ENCODE peak calls at places on chromosomes 3 and 15, in four cellular contexts. One of them, this sample, is unnamed.

GRCh38 chr3:127456471-127457093 is 134.0 kb downstream of the TPRA1 start:
- DNase-seq in A549: no peak
- DNase-seq in endothelial cell: peak; percentile 18
- DNase-seq in NCI-H146: peak; percentile 51
- DNase-seq in this sample: peak; percentile 50

GRCh38 chr3:48966876-48967361 is 23.1 kb upstream of the P4HTM start:
- DNase-seq in endothelial cell: no peak
- DNase-seq in NCI-H146: no peak
- DNase-seq in A549: no peak
- DNase-seq in this sample: no peak

GRCh38 chr3:120497813-120498212 is 47.0 kb upstream of the FSTL1 start:
- DNase-seq in endothelial cell: no peak
- DNase-seq in NCI-H146: no peak
- DNase-seq in A549: no peak
- DNase-seq in this sample: no peak

GRCh38 chr3:149473314-149473990 is 1.0 kb upstream of the TM4SF4 start:
- DNase-seq in endothelial cell: no peak
- DNase-seq in A549: peak; percentile 97
- DNase-seq in NCI-H146: no peak
- DNase-seq in this sample: peak; percentile 34

GRCh38 chr3:139134678-139135372 is 90.1 kb upstream of the PRR23C start:
- DNase-seq in endothelial cell: no peak
- DNase-seq in A549: no peak
- DNase-seq in NCI-H146: no peak
- DNase-seq in this sample: no peak

GRCh38 chr3:142088522-142088921 is 60.8 kb downstream of the TFDP2 start:
- DNase-seq in A549: peak; percentile 21
- DNase-seq in NCI-H146: no peak
- DNase-seq in endothelial cell: no peak
- DNase-seq in this sample: no peak

GRCh38 chr15:90225504-90226234 is 8.1 kb downstream of the CIB1 start:
- DNase-seq in endothelial cell: no peak
- DNase-seq in NCI-H146: peak; percentile 87
- DNase-seq in A549: no peak
- DNase-seq in this sample: no peak

GRCh38 chr3:37761583-37761982 is 100.1 kb upstream of the CTDSPL start:
- DNase-seq in endothelial cell: no peak
- DNase-seq in NCI-H146: no peak
- DNase-seq in A549: no peak
- DNase-seq in this sample: no peak

GRCh38 chr15:70605606-70606410 is 157.6 kb downstream of the UACA start:
- DNase-seq in A549: no peak
- DNase-seq in endothelial cell: no peak
- DNase-seq in NCI-H146: no peak
- DNase-seq in this sample: peak; percentile 46

GRCh38 chr15:77538793-77539487 is 93.8 kb downstream of the LINGO1 start:
- DNase-seq in A549: no peak
- DNase-seq in endothelial cell: no peak
- DNase-seq in NCI-H146: peak; percentile 64
- DNase-seq in this sample: no peak

GRCh38 chr3:140922634-140923033 is 19.0 kb upstream of the SLC25A36 start:
- DNase-seq in endothelial cell: no peak
- DNase-seq in NCI-H146: peak; percentile 31
- DNase-seq in A549: peak; percentile 19
- DNase-seq in this sample: no peak

GRCh38 chr3:13172644-13173013 is 99.4 kb upstream of the IQSEC1 start:
- DNase-seq in A549: no peak
- DNase-seq in endothelial cell: no peak
- DNase-seq in NCI-H146: no peak
- DNase-seq in this sample: no peak

GRCh38 chr3:114219741-114220140 is 17.6 kb downstream of the ZNF80 start:
- DNase-seq in endothelial cell: no peak
- DNase-seq in A549: no peak
- DNase-seq in NCI-H146: no peak
- DNase-seq in this sample: no peak

GRCh38 chr15:67838789-67839332 is 984 bp downstream of the RNU6-1 start:
- DNase-seq in NCI-H146: peak; percentile 57
- DNase-seq in endothelial cell: peak; percentile 62
- DNase-seq in A549: no peak
- DNase-seq in this sample: peak; percentile 83

GRCh38 chr3:88863196-88863595 is 244.2 kb upstream of the EPHA3 start:
- DNase-seq in A549: no peak
- DNase-seq in endothelial cell: no peak
- DNase-seq in NCI-H146: no peak
- DNase-seq in this sample: no peak

GRCh38 chr15:89629829-89630228 is 25.4 kb downstream of the KIF7 start:
- DNase-seq in A549: no peak
- DNase-seq in endothelial cell: no peak
- DNase-seq in NCI-H146: no peak
- DNase-seq in this sample: no peak

GRCh38 chr3:188036375-188036985 is 117.5 kb upstream of the LPP start:
- DNase-seq in NCI-H146: peak; percentile 25
- DNase-seq in A549: peak; percentile 87
- DNase-seq in endothelial cell: no peak
- DNase-seq in this sample: no peak

GRCh38 chr15:73602444-73602843 is 30.7 kb downstream of the NPTN start:
- DNase-seq in NCI-H146: no peak
- DNase-seq in A549: no peak
- DNase-seq in endothelial cell: no peak
- DNase-seq in this sample: no peak

GRCh38 chr15:85726446-85726845 is 68.3 kb downstream of the KLHL25 start:
- DNase-seq in endothelial cell: no peak
- DNase-seq in A549: no peak
- DNase-seq in NCI-H146: no peak
- DNase-seq in this sample: no peak

GRCh38 chr3:62678841-62679240 is 196.4 kb downstream of the CADPS start:
- DNase-seq in endothelial cell: no peak
- DNase-seq in A549: no peak
- DNase-seq in NCI-H146: no peak
- DNase-seq in this sample: no peak

GRCh38 chr3:84547971-84548970 is 410.5 kb upstream of the CADM2 start:
- DNase-seq in NCI-H146: peak; percentile 90
- DNase-seq in A549: peak; percentile 52
- DNase-seq in endothelial cell: peak; percentile 18
- DNase-seq in this sample: peak; percentile 78

GRCh38 chr3:4984511-4984864 is 5.3 kb downstream of the BHLHE40 start:
- DNase-seq in endothelial cell: no peak
- DNase-seq in A549: peak; percentile 58
- DNase-seq in NCI-H146: no peak
- DNase-seq in this sample: no peak

GRCh38 chr15:76996526-76997401 is 1.8 kb downstream of the PSTPIP1 start:
- DNase-seq in A549: no peak
- DNase-seq in endothelial cell: no peak
- DNase-seq in NCI-H146: no peak
- DNase-seq in this sample: peak; percentile 63

GRCh38 chr15:43901485-43901884 is 74.7 kb downstream of the WDR76 start:
- DNase-seq in A549: no peak
- DNase-seq in endothelial cell: no peak
- DNase-seq in NCI-H146: no peak
- DNase-seq in this sample: peak; percentile 57

GRCh38 chr3:18071833-18072232 is 329.4 kb upstream of the TBC1D5 start:
- DNase-seq in NCI-H146: no peak
- DNase-seq in endothelial cell: no peak
- DNase-seq in A549: no peak
- DNase-seq in this sample: no peak

GRCh38 chr3:133360476-133360875 is 39.4 kb upstream of the BFSP2 start:
- DNase-seq in endothelial cell: no peak
- DNase-seq in NCI-H146: no peak
- DNase-seq in A549: no peak
- DNase-seq in this sample: no peak

GRCh38 chr3:103992469-103992868 is 1374.2 kb upstream of the ALCAM start:
- DNase-seq in NCI-H146: peak; percentile 4
- DNase-seq in A549: peak; percentile 5
- DNase-seq in endothelial cell: no peak
- DNase-seq in this sample: no peak

GRCh38 chr3:31862861-31863260 is 118.2 kb downstream of the OSBPL10 start:
- DNase-seq in NCI-H146: no peak
- DNase-seq in endothelial cell: no peak
- DNase-seq in A549: no peak
- DNase-seq in this sample: no peak

GRCh38 chr3:185992801-185993467 is 55.1 kb upstream of the TRA2B start:
- DNase-seq in endothelial cell: no peak
- DNase-seq in A549: no peak
- DNase-seq in NCI-H146: no peak
- DNase-seq in this sample: no peak